ENCODE peak calls at places on chromosomes 7 and 10, in nine cellular contexts. One of them, this sample, is unnamed.

GRCh38 chr7:13457790-13458189 is 531.7 kb downstream of the ETV1 start:
- DNase-seq in cardiac fibroblast: no peak
- DNase-seq in HFF-Myc: no peak
- DNase-seq in omental fat pad: no peak
- DNase-seq in WTC11: no peak
- DNase-seq in right lobe of liver: no peak
- DNase-seq in AG09309: no peak
- DNase-seq in psoas muscle: no peak
- DNase-seq in GM23338: no peak
- DNase-seq in this sample: no peak

GRCh38 chr10:104043854-104044253 is 41.8 kb downstream of the COL17A1 start:
- DNase-seq in cardiac fibroblast: no peak
- DNase-seq in AG09309: no peak
- DNase-seq in omental fat pad: no peak
- DNase-seq in GM23338: no peak
- DNase-seq in WTC11: no peak
- DNase-seq in psoas muscle: no peak
- DNase-seq in HFF-Myc: no peak
- DNase-seq in right lobe of liver: no peak
- DNase-seq in this sample: no peak

GRCh38 chr10:127872871-127873600 is 19.7 kb downstream of the CLRN3 start:
- DNase-seq in GM23338: no peak
- DNase-seq in HFF-Myc: no peak
- DNase-seq in psoas muscle: no peak
- DNase-seq in right lobe of liver: peak
- DNase-seq in WTC11: no peak
- DNase-seq in AG09309: no peak
- DNase-seq in omental fat pad: no peak
- DNase-seq in cardiac fibroblast: peak
- DNase-seq in this sample: no peak

GRCh38 chr7:131189488-131189887 is 138.2 kb upstream of the MKLN1 start:
- DNase-seq in right lobe of liver: no peak
- DNase-seq in psoas muscle: no peak
- DNase-seq in HFF-Myc: no peak
- DNase-seq in WTC11: no peak
- DNase-seq in omental fat pad: no peak
- DNase-seq in GM23338: no peak
- DNase-seq in AG09309: no peak
- DNase-seq in cardiac fibroblast: no peak
- DNase-seq in this sample: no peak

GRCh38 chr10:72009430-72010081 is 45.4 kb downstream of the CHST3 start:
- DNase-seq in GM23338: peak
- DNase-seq in omental fat pad: peak
- DNase-seq in HFF-Myc: peak
- DNase-seq in cardiac fibroblast: peak
- DNase-seq in right lobe of liver: peak
- DNase-seq in AG09309: peak
- DNase-seq in psoas muscle: peak
- DNase-seq in WTC11: no peak
- DNase-seq in this sample: no peak

GRCh38 chr7:51198654-51199053 is 118.0 kb downstream of the COBL start:
- DNase-seq in GM23338: no peak
- DNase-seq in cardiac fibroblast: no peak
- DNase-seq in AG09309: no peak
- DNase-seq in right lobe of liver: no peak
- DNase-seq in psoas muscle: no peak
- DNase-seq in WTC11: no peak
- DNase-seq in omental fat pad: no peak
- DNase-seq in HFF-Myc: no peak
- DNase-seq in this sample: no peak

GRCh38 chr7:137618748-137619147 is 228.0 kb downstream of the DGKI start:
- DNase-seq in cardiac fibroblast: no peak
- DNase-seq in GM23338: no peak
- DNase-seq in WTC11: no peak
- DNase-seq in psoas muscle: no peak
- DNase-seq in AG09309: no peak
- DNase-seq in HFF-Myc: no peak
- DNase-seq in right lobe of liver: no peak
- DNase-seq in omental fat pad: no peak
- DNase-seq in this sample: no peak

GRCh38 chr10:11884706-11885423 is 61.7 kb downstream of the PROSER2 start:
- DNase-seq in AG09309: no peak
- DNase-seq in cardiac fibroblast: no peak
- DNase-seq in omental fat pad: no peak
- DNase-seq in right lobe of liver: no peak
- DNase-seq in psoas muscle: no peak
- DNase-seq in GM23338: no peak
- DNase-seq in HFF-Myc: no peak
- DNase-seq in WTC11: no peak
- DNase-seq in this sample: no peak

GRCh38 chr7:23811540-23811939 is 101.5 kb downstream of the STK31 start:
- DNase-seq in cardiac fibroblast: peak
- DNase-seq in HFF-Myc: no peak
- DNase-seq in WTC11: no peak
- DNase-seq in right lobe of liver: no peak
- DNase-seq in psoas muscle: no peak
- DNase-seq in omental fat pad: no peak
- DNase-seq in AG09309: no peak
- DNase-seq in GM23338: peak
- DNase-seq in this sample: no peak

GRCh38 chr7:152601305-152601798 is 74.6 kb downstream of the XRCC2 start:
- DNase-seq in cardiac fibroblast: no peak
- DNase-seq in right lobe of liver: no peak
- DNase-seq in GM23338: no peak
- DNase-seq in AG09309: no peak
- DNase-seq in omental fat pad: no peak
- DNase-seq in HFF-Myc: no peak
- DNase-seq in WTC11: no peak
- DNase-seq in psoas muscle: no peak
- DNase-seq in this sample: no peak

GRCh38 chr10:116753759-116754158 is 11.4 kb upstream of the HSPA12A start:
- DNase-seq in GM23338: no peak
- DNase-seq in omental fat pad: no peak
- DNase-seq in right lobe of liver: no peak
- DNase-seq in AG09309: no peak
- DNase-seq in psoas muscle: no peak
- DNase-seq in cardiac fibroblast: peak
- DNase-seq in HFF-Myc: no peak
- DNase-seq in WTC11: no peak
- DNase-seq in this sample: no peak

GRCh38 chr7:27143022-27143949 is at the start of gene HOXA5:
- DNase-seq in AG09309: no peak
- DNase-seq in cardiac fibroblast: peak
- DNase-seq in WTC11: peak
- DNase-seq in HFF-Myc: no peak
- DNase-seq in psoas muscle: peak
- DNase-seq in right lobe of liver: no peak
- DNase-seq in omental fat pad: peak
- DNase-seq in GM23338: peak
- DNase-seq in this sample: no peak

GRCh38 chr10:7797582-7797981 is 9.6 kb downstream of the ATP5F1C start:
- DNase-seq in cardiac fibroblast: peak
- DNase-seq in GM23338: no peak
- DNase-seq in WTC11: no peak
- DNase-seq in AG09309: peak
- DNase-seq in HFF-Myc: peak
- DNase-seq in omental fat pad: no peak
- DNase-seq in right lobe of liver: no peak
- DNase-seq in psoas muscle: peak
- DNase-seq in this sample: no peak

DNA sequence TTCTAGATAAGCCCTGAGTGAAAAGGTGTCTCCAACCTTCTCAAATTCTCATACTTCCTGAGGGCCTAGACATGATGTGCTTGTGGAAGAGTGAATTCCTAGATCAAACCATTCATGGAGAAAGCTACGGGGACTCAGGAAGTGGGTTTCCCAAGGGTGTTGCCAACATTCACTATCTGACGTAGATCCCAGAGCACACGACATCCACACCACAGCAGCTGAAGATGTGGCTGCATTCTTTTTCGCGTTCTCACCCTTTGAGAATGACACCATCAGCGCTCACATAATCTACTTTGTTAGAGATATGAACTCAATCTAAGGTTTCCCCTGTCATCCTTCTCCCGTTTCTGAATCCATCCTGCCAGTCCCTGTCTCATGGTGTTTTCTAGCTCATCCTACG is 290.8 kb downstream of the DNAJB6 start:
- DNase-seq in GM23338: no peak
- DNase-seq in AG09309: no peak
- DNase-seq in omental fat pad: no peak
- DNase-seq in psoas muscle: no peak
- DNase-seq in right lobe of liver: no peak
- DNase-seq in cardiac fibroblast: no peak
- DNase-seq in HFF-Myc: no peak
- DNase-seq in WTC11: no peak
- DNase-seq in this sample: no peak
- TF ChIP-seq CTCF in GM23338: no peak
- TF ChIP-seq CTCF in AG09309: no peak
- TF ChIP-seq CTCF in omental fat pad: no peak
- TF ChIP-seq CTCF in psoas muscle: no peak
- TF ChIP-seq CTCF in right lobe of liver: no peak
- TF ChIP-seq CTCF in cardiac fibroblast: no peak
- TF ChIP-seq CTCF in HFF-Myc: no peak
- TF ChIP-seq CTCF in WTC11: no peak
- TF ChIP-seq CTCF in this sample: no peak

GRCh38 chr7:4659551-4660286 is 22.4 kb upstream of the FOXK1 start:
- DNase-seq in cardiac fibroblast: no peak
- DNase-seq in psoas muscle: no peak
- DNase-seq in AG09309: no peak
- DNase-seq in WTC11: peak
- DNase-seq in right lobe of liver: no peak
- DNase-seq in HFF-Myc: no peak
- DNase-seq in omental fat pad: no peak
- DNase-seq in GM23338: peak
- DNase-seq in this sample: no peak
- TF ChIP-seq CTCF in cardiac fibroblast: peak
- TF ChIP-seq CTCF in psoas muscle: no peak
- TF ChIP-seq CTCF in AG09309: peak
- TF ChIP-seq CTCF in WTC11: no peak
- TF ChIP-seq CTCF in right lobe of liver: no peak
- TF ChIP-seq CTCF in HFF-Myc: peak
- TF ChIP-seq CTCF in omental fat pad: no peak
- TF ChIP-seq CTCF in GM23338: peak
- TF ChIP-seq CTCF in this sample: no peak

DNA sequence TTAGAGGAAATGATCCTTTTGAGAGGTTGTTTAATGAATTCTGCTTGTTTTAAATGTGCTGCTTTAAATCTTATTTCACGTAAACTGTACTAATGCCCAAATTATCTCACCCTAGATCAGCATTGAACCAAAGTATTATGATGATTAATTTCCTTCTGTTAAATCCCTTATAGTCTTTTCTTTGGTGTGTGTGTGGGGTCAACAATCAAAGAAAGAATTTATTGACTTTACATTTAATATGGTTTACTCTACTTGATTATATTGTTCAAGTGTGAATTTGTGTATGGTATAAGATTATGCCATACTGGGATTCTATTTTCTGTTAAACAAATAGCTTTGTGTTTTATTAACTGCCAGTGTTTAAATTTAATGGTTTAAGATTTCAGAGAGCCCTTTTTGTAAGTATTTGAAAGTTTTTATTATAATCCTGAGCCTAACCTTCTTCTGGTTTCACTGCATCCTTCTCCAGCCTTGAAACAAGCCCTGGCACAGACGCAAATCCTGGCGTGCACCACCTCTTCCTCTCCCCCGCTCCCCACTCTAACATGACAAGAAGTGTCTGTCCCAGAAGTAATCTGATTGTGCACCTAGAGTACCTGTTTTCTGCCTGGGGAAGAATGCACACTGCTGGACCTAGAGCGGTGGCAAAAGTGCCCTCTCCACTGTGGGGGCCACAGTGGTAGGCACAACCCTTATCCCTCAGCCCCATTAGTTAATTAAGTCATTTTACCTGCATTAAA is 70.6 kb downstream of the KAT6B start:
- DNase-seq in omental fat pad: no peak
- DNase-seq in WTC11: no peak
- DNase-seq in HFF-Myc: no peak
- DNase-seq in cardiac fibroblast: no peak
- DNase-seq in GM23338: no peak
- DNase-seq in right lobe of liver: no peak
- DNase-seq in AG09309: no peak
- DNase-seq in psoas muscle: no peak
- DNase-seq in this sample: no peak
- TF ChIP-seq CTCF in omental fat pad: no peak
- TF ChIP-seq CTCF in WTC11: no peak
- TF ChIP-seq CTCF in HFF-Myc: no peak
- TF ChIP-seq CTCF in cardiac fibroblast: no peak
- TF ChIP-seq CTCF in GM23338: no peak
- TF ChIP-seq CTCF in right lobe of liver: no peak
- TF ChIP-seq CTCF in AG09309: no peak
- TF ChIP-seq CTCF in psoas muscle: no peak
- TF ChIP-seq CTCF in this sample: no peak

GRCh38 chr10:124222298-124223000 is 129.1 kb upstream of the CHST15 start:
- DNase-seq in right lobe of liver: no peak
- DNase-seq in omental fat pad: no peak
- DNase-seq in WTC11: no peak
- DNase-seq in GM23338: no peak
- DNase-seq in psoas muscle: no peak
- DNase-seq in cardiac fibroblast: no peak
- DNase-seq in HFF-Myc: no peak
- DNase-seq in AG09309: no peak
- DNase-seq in this sample: no peak

GRCh38 chr10:124220971-124221355 is 127.6 kb upstream of the CHST15 start:
- DNase-seq in HFF-Myc: no peak
- DNase-seq in GM23338: no peak
- DNase-seq in cardiac fibroblast: no peak
- DNase-seq in psoas muscle: no peak
- DNase-seq in omental fat pad: no peak
- DNase-seq in WTC11: no peak
- DNase-seq in AG09309: no peak
- DNase-seq in right lobe of liver: no peak
- DNase-seq in this sample: no peak

GRCh38 chr10:124221356-124222297 is 128.2 kb upstream of the CHST15 start:
- DNase-seq in GM23338: no peak
- DNase-seq in WTC11: no peak
- DNase-seq in AG09309: no peak
- DNase-seq in cardiac fibroblast: no peak
- DNase-seq in psoas muscle: no peak
- DNase-seq in HFF-Myc: peak
- DNase-seq in right lobe of liver: no peak
- DNase-seq in omental fat pad: no peak
- DNase-seq in this sample: no peak

GRCh38 chr10:124219655-124220054 is 126.3 kb upstream of the CHST15 start:
- DNase-seq in right lobe of liver: peak
- DNase-seq in psoas muscle: no peak
- DNase-seq in HFF-Myc: no peak
- DNase-seq in AG09309: no peak
- DNase-seq in cardiac fibroblast: no peak
- DNase-seq in WTC11: no peak
- DNase-seq in omental fat pad: no peak
- DNase-seq in GM23338: no peak
- DNase-seq in this sample: no peak

DNA sequence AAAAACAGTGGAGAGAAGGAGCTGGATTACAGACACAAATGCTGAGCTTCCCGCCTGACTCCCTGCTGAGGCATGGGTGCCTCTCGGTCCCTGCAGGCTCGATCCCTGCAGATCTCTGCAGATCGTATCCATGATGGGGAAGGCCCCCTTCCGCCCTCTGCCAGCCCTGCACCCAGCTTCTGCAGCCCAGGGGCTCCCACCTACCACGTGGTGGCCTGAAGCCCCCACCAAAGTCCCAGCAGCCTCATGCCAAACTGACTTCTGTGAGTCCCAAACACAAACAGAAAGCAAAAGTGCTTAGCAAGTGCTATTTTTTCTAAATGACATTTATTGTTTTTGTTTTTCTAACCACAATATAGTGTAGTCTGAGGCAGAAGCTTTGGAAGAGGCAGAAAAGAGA is 127.1 kb upstream of the CHST15 start:
- DNase-seq in WTC11: no peak
- DNase-seq in omental fat pad: no peak
- DNase-seq in HFF-Myc: no peak
- DNase-seq in AG09309: no peak
- DNase-seq in cardiac fibroblast: no peak
- DNase-seq in GM23338: no peak
- DNase-seq in psoas muscle: no peak
- DNase-seq in right lobe of liver: peak
- DNase-seq in this sample: no peak
- TF ChIP-seq CTCF in WTC11: no peak
- TF ChIP-seq CTCF in omental fat pad: no peak
- TF ChIP-seq CTCF in HFF-Myc: no peak
- TF ChIP-seq CTCF in AG09309: no peak
- TF ChIP-seq CTCF in cardiac fibroblast: no peak
- TF ChIP-seq CTCF in GM23338: no peak
- TF ChIP-seq CTCF in psoas muscle: no peak
- TF ChIP-seq CTCF in right lobe of liver: no peak
- TF ChIP-seq CTCF in this sample: no peak